ENCODE peak calls at places on chromosomes 16 and 17, in six cellular contexts. Z, K, M, I, S and W are unnamed samples. For H3K9me3, the result is how much of the 10 kb centered on the place peaks cover.

GRCh38 chr16:74865922-74866598 is 91.4 kb upstream of the FA2H start:
- DNase-seq in Z (peak), K (peak), M (no peak), I (no peak), S (no peak), W (no peak)

GRCh38 chr17:74566132-74566753 is 1.1 kb downstream of the CD300H start:
- DNase-seq in Z (peak), K (peak), M (no peak), I (peak), S (peak), W (peak)

GRCh38 chr16:48184681-48185080 is 28.9 kb upstream of the ABCC12 start:
- DNase-seq in Z (no peak), K (no peak), M (no peak), I (no peak), S (no peak), W (no peak)

GRCh38 chr17:70527364-70527888 is 358.1 kb downstream of the KCNJ2 start:
- DNase-seq in Z (no peak), K (no peak), M (no peak), I (no peak), S (no peak), W (no peak)

GRCh38 chr16:84950906-84951305 is 60.4 kb downstream of the ZDHHC7 start:
- DNase-seq in Z (peak), K (no peak), M (no peak), I (no peak), S (peak), W (no peak)

GRCh38 chr17:43809121-43809520 is 23.8 kb downstream of the MPP3 start:
- DNase-seq in Z (no peak), K (no peak), M (no peak), I (no peak), S (no peak), W (no peak)

GRCh38 chr17:60601443-60602384 is 1.7 kb downstream of the PPM1D start:
- DNase-seq in Z (peak), K (no peak), M (peak), I (peak), S (peak), W (peak)

GRCh38 chr17:60386475-60387058 is 5.4 kb downstream of the USP32 start:
- DNase-seq in Z (no peak), K (no peak), M (no peak), I (no peak), S (no peak), W (no peak)

GRCh38 chr16:23826528-23827244 is 9.1 kb upstream of the PRKCB start:
- DNase-seq in Z (no peak), K (no peak), M (peak), I (no peak), S (peak), W (no peak)

GRCh38 chr17:72305964-72306551 is 185.2 kb downstream of the SOX9 start:
- DNase-seq in Z (no peak), K (no peak), M (no peak), I (no peak), S (no peak), W (no peak)

GRCh38 chr16:86669937-86670772 is 91.8 kb downstream of the FOXL1 start:
- DNase-seq in Z (no peak), K (no peak), M (no peak), I (no peak), S (no peak), W (no peak)
- TF ChIP-seq ZNF274 in Z (no peak), K (no peak), M (no peak), I (no peak), S (no peak), W (no peak)

DNA sequence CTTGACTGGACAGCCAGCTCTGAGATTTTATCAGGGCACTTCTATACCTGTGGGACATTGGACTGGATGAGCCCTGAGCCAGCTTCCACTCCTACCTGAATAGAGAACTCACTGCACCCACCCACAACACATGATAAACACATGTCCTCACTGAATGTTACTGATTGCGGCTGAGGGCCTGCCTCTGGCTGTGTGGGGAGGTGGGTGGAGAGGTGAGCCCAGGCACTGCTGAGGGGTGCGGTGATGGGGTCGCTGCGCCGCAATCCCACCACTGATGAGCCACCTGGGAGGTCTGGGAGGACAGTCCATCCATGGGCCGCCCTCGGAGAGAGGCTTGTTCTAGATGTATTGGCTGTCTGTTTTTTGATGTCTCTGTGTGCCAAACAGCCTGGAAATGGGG is 5.4 kb downstream of the TMEM92 start:
- DNase-seq in Z (no peak), K (no peak), M (no peak), I (no peak), S (no peak), W (no peak)
- H3K9me3 ChIP-seq in Z (under half), K (under half), M (under half), I (under half), S (under half), W (under half)

GRCh38 chr16:37511-37910 is 15.9 kb downstream of the POLR3K start:
- DNase-seq in Z (no peak), K (no peak), M (no peak), I (no peak), S (no peak), W (no peak)

GRCh38 chr16:35776-36305 is 17.6 kb downstream of the POLR3K start:
- DNase-seq in Z (no peak), K (no peak), M (no peak), I (no peak), S (no peak), W (no peak)

GRCh38 chr16:36336-36984 is 16.9 kb downstream of the POLR3K start:
- DNase-seq in Z (no peak), K (no peak), M (no peak), I (no peak), S (no peak), W (no peak)

GRCh38 chr16:33877-34707 is 19.3 kb downstream of the POLR3K start:
- DNase-seq in Z (no peak), K (no peak), M (no peak), I (no peak), S (no peak), W (no peak)

GRCh38 chr16:35011-35775 is 18.2 kb downstream of the POLR3K start:
- DNase-seq in Z (no peak), K (no peak), M (no peak), I (no peak), S (no peak), W (no peak)
- H3K9ac ChIP-seq in Z (no peak), K (no peak), M (no peak), I (no peak), S (no peak), W (no peak)

DNA sequence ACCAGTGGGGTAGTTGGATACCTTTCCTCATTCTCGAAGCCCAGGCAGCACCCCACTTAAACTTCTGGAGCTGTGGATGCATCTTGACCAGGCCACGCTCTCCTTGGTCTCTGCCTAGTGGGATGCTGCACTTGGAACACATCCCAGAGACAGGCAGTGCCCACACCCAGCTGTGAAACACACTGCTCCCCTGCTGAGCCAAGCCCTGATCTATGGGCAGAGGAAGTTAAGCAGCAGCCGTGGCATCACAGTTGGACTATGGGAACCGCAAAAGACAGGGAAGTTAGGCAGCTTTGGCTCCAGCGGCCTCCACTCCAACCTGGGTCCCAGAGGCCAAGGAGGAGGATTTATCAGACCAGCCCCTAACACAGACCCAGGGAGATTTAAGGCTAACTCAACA is 284.8 kb upstream of the CCL2 start:
- DNase-seq in Z (no peak), K (no peak), M (no peak), I (no peak), S (no peak), W (no peak)
- TF ChIP-seq ZNF274 in Z (no peak), K (no peak), M (no peak), I (no peak), S (no peak), W (no peak)

GRCh38 chr16:3781421-3781820 is 64.1 kb upstream of the TRAP1 start:
- DNase-seq in Z (no peak), K (no peak), M (no peak), I (no peak), S (no peak), W (no peak)
- H3K9me3 ChIP-seq in Z (under half), K (under half), M (under half), I (under half), S (under half), W (under half)

GRCh38 chr16:87965973-87966667 is 14.9 kb downstream of the BANP start:
- DNase-seq in Z (no peak), K (no peak), M (no peak), I (no peak), S (no peak), W (no peak)
- H3K9ac ChIP-seq in Z (peak), K (no peak), M (no peak), I (no peak), S (no peak), W (no peak)

GRCh38 chr17:3723188-3723555 is 531 bp upstream of the HASPIN start:
- DNase-seq in Z (no peak), K (no peak), M (no peak), I (no peak), S (no peak), W (no peak)

GRCh38 chr17:3727041-3727440 is 3.3 kb downstream of the HASPIN start:
- DNase-seq in Z (no peak), K (no peak), M (peak), I (no peak), S (no peak), W (no peak)

GRCh38 chr17:3722716-3723115 is 987 bp upstream of the HASPIN start:
- DNase-seq in Z (no peak), K (no peak), M (no peak), I (no peak), S (no peak), W (no peak)

GRCh38 chr17:3723556-3724372 is at the start of gene HASPIN:
- DNase-seq in Z (peak), K (peak), M (peak), I (peak), S (peak), W (peak)

GRCh38 chr17:3724373-3725077 is 822 bp downstream of the HASPIN start:
- DNase-seq in Z (no peak), K (no peak), M (no peak), I (no peak), S (no peak), W (no peak)
- TF ChIP-seq ZNF274 in Z (no peak), K (no peak), M (no peak), I (no peak), S (no peak), W (no peak)

GRCh38 chr16:59114790-59115189 is 380.7 kb upstream of the GOT2 start:
- DNase-seq in Z (no peak), K (no peak), M (no peak), I (no peak), S (no peak), W (no peak)

GRCh38 chr16:59108374-59108773 is 374.3 kb upstream of the GOT2 start:
- DNase-seq in Z (no peak), K (no peak), M (no peak), I (no peak), S (no peak), W (no peak)

GRCh38 chr16:59111280-59111679 is 377.2 kb upstream of the GOT2 start:
- DNase-seq in Z (no peak), K (no peak), M (no peak), I (no peak), S (no peak), W (no peak)

GRCh38 chr16:59116744-59117143 is 382.6 kb upstream of the GOT2 start:
- DNase-seq in Z (no peak), K (no peak), M (no peak), I (no peak), S (no peak), W (no peak)

GRCh38 chr16:59113009-59113408 is 378.9 kb upstream of the GOT2 start:
- DNase-seq in Z (no peak), K (no peak), M (no peak), I (no peak), S (no peak), W (no peak)
- H3K9me3 ChIP-seq in Z (under half), K (under half), M (under half), I (under half), S (under half), W (under half)